ENCODE peak calls at places on chromosomes 12 and 14, in five cellular contexts. O, U, L, Q and J are unnamed samples.
A peak's percentile ranks its signal among the peaks of the same experiment; 100 is the strongest.

GRCh38 chr12:131452444-131452860 is 258.4 kb upstream of the SFSWAP start:
- DNase-seq in L (no peak), O (peak; percentile 77), U (peak; percentile 54), Q (no peak), J (peak; percentile 69)

GRCh38 chr12:47085815-47086252 is 6.1 kb upstream of the AMIGO2 start:
- DNase-seq in Q (peak; percentile 35), U (no peak), L (no peak), O (peak; percentile 31), J (peak; percentile 79)

GRCh38 chr14:54435500-54435981 is 5.6 kb downstream of the CNIH1 start:
- DNase-seq in Q (no peak), O (no peak), U (no peak), L (no peak), J (peak; percentile 96)

GRCh38 chr14:28661171-28661772 is 105.3 kb upstream of the FOXG1 start:
- DNase-seq in Q (no peak), L (no peak), O (peak; percentile 93), U (peak; percentile 37), J (peak; percentile 90)

GRCh38 chr12:18476866-18477265 is 215.5 kb downstream of the PIK3C2G start:
- DNase-seq in U (peak; percentile 34), O (peak; percentile 33), L (no peak), Q (no peak), J (no peak)

GRCh38 chr12:56358836-56359532 is 923 bp downstream of the STAT2 start:
- DNase-seq in Q (peak; percentile 90), L (no peak), O (no peak), U (no peak), J (peak; percentile 46)

GRCh38 chr12:6917491-6918231 is 3.3 kb downstream of the ENO2 start:
- DNase-seq in L (no peak), O (peak; percentile 14), U (no peak), Q (no peak), J (no peak)

GRCh38 chr12:18496156-18496555 is 234.8 kb downstream of the PIK3C2G start:
- DNase-seq in L (no peak), O (no peak), Q (no peak), U (no peak), J (no peak)

GRCh38 chr12:82225871-82226270 is 132.3 kb downstream of the CCDC59 start:
- DNase-seq in O (no peak), U (no peak), L (no peak), Q (no peak), J (no peak)

GRCh38 chr12:69497308-69498026 is 27.3 kb downstream of the FRS2 start:
- DNase-seq in U (no peak), O (no peak), L (no peak), Q (peak; percentile 34), J (no peak)

GRCh38 chr14:103104389-103104653 is 9.8 kb downstream of the EXOC3L4 start:
- DNase-seq in O (no peak), L (no peak), U (no peak), Q (no peak), J (no peak)

GRCh38 chr12:27866382-27867101 is 86.5 kb upstream of the MANSC4 start:
- DNase-seq in L (no peak), O (no peak), U (no peak), Q (no peak), J (peak; percentile 34)

GRCh38 chr12:7857916-7858315 is 14.8 kb downstream of the SLC2A14 start:
- DNase-seq in L (no peak), U (no peak), O (no peak), Q (no peak), J (no peak)

GRCh38 chr12:43847427-43847826 is 11.5 kb downstream of the TMEM117 start:
- DNase-seq in Q (no peak), O (no peak), L (no peak), U (no peak), J (peak; percentile 89)

GRCh38 chr14:24172261-24172860 is 481 bp downstream of the REC8 start:
- DNase-seq in L (no peak), Q (no peak), U (peak; percentile 45), O (peak; percentile 51), J (no peak)

GRCh38 chr14:68552597-68552996 is 240.3 kb downstream of the ZFP36L1 start:
- DNase-seq in L (no peak), U (no peak), Q (no peak), O (no peak), J (no peak)

GRCh38 chr12:5260591-5261086 is 171.3 kb upstream of the NTF3 start:
- DNase-seq in L (no peak), O (no peak), U (no peak), Q (no peak), J (no peak)

GRCh38 chr12:56487448-56488040 is 417 bp downstream of the GLS2 start:
- DNase-seq in O (peak; percentile 77), L (no peak), U (peak; percentile 66), Q (peak; percentile 39), J (peak; percentile 41)

GRCh38 chr14:28831126-28831525 is 64.5 kb downstream of the FOXG1 start:
- DNase-seq in Q (no peak), O (no peak), L (no peak), U (no peak), J (no peak)

GRCh38 chr12:95412826-95413311 is 61.1 kb upstream of the METAP2 start:
- DNase-seq in Q (no peak), L (peak; percentile 23), U (no peak), O (no peak), J (peak; percentile 92)

GRCh38 chr14:32512348-32512747 is 183.2 kb downstream of the AKAP6 start:
- DNase-seq in Q (no peak), O (no peak), L (no peak), U (no peak), J (no peak)

GRCh38 chr12:110819150-110819549 is 27.6 kb upstream of the CCDC63 start:
- DNase-seq in L (no peak), Q (no peak), U (no peak), O (no peak), J (no peak)

GRCh38 chr12:68364893-68365725 is 32.9 kb upstream of the MDM1 start:
- DNase-seq in Q (peak; percentile 97), O (peak; percentile 91), L (peak; percentile 57), U (peak; percentile 76), J (peak; percentile 76)
- H2AFZ ChIP-seq in Q (peak overlapping the region; percentile 61), O (peak overlapping the region; percentile 94), L (peak overlapping the region; percentile 83), U (peak overlapping the region; percentile 93), J (peak overlapping the region; percentile 77)

DNA sequence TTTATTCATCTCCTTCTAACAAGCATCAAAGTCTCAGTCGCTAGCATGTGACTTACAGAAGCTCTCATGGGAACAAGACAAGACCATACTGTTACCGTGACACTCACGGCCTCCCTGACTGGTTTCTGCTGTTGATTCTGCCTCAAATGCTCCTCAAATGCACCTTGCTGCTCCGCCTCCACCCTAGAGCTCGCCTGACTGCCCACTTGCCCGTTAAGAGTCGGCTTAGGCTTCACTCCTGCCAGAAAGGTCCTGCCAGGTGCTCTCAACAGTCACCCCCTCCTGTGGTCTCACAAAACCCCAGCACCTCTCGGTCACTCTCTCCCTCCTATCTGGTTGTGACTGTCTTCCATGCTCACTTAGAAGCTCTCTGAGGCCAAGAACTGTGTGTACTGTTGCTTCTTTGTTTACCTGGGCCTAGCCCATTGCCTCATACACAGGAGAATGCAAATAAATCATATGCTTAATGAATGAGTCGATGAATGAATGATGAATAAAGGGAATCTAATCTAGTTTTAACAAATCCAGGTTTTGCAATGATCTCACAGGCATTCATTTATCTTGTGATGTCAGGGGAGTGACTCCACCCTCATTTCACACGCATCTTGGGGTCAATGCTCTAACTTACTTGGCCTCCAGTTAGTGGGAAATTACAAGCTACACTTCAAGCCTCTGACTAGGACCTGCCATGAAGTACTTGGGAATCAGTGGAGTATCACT is 41.3 kb downstream of the SSH1 start:
- DNase-seq in L (no peak), Q (no peak), U (no peak), O (no peak), J (no peak)
- TF ChIP-seq EZH2phosphoT487 in L (no peak), Q (no peak), U (no peak), O (no peak), J (no peak)

DNA sequence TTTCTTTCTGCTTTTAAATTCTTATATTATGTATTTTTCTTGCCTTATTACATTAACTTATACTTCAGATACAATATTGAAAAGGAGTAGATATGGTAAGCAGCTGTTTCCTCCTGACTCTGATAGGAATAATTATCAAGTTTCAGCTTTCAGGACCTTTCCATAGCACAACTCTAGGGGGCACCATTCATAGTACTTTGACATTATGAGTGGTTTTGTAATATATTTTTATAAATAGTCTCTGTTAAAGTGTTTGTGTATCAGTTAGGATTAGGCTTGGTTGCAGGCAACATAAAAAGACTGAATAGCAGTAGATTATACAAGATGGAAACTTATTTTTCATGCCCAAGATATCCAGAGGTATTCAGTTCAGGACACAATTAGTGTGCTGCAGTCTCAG is 27.9 kb upstream of the PARP11 start:
- DNase-seq in Q (no peak), L (no peak), O (no peak), U (no peak), J (no peak)
- TF ChIP-seq CTCF in Q (peak; percentile 14), L (no peak), O (peak; percentile 21), U (peak; percentile 40), J (no peak)

DNA sequence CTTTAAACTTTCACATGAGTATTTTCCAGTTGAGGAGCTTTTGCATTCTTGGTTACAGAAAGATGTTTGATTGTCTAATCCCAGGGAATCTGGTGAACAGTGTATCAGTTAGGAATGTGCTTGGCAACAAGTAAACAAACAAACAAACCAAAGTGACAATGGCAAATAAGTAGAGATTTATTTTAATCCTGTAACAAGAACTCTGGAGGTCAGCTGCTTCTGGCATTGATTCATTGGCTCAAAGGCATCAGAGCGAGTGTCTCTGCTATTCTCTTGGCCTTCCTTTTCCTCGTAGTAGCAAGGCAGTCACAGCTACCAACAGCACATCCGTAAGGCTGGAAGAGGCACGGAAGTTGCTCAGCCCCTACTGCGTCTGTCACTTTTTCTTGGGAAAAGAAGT is 37.2 kb downstream of the CRADD start:
- DNase-seq in U (peak; percentile 65), O (peak; percentile 29), Q (no peak), L (no peak), J (no peak)
- H2AFZ ChIP-seq in U (no peak overlapping the region), O (no peak overlapping the region), Q (no peak overlapping the region), L (no peak overlapping the region), J (no peak overlapping the region)

GRCh38 chr12:12800406-12801180 is 12.6 kb upstream of the DDX47 start:
- DNase-seq in Q (no peak), U (no peak), L (no peak), O (no peak), J (peak; percentile 69)
- TF ChIP-seq EZH2phosphoT487 in Q (no peak), U (no peak), L (no peak), O (no peak), J (no peak)

DNA sequence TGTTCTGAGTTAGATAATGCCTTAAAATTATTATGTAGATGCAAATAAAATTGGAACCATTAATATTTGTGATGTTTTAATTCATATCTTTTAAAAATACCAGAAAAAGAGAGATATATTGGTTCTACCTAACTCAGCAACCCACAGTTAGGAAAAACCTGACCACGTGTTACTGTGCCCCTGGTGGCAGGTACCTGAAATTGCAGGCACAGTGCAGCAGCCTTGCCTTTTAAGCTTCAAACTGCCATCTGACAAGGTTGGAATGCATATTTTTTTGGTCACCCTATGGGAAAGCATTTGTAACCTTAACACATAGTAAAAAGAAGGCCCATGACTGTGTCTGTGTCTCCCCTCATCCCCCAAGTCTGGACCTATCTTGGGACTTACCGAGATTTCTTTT is 109.4 kb upstream of the NOS1 start:
- DNase-seq in U (no peak), Q (no peak), O (peak; percentile 54), L (no peak), J (peak; percentile 46)
- TF ChIP-seq CTCF in U (peak; percentile 57), Q (peak; percentile 36), O (peak; percentile 70), L (peak; percentile 76), J (peak; percentile 79)